ENCODE peak calls at places on chromosome X, in ten cellular contexts. H is fibroblast of lung; R is foreskin fibroblast; X is HFF-Myc; O is GM12864; I is A549; E is DND-41; P is CD8-positive, alpha-beta T cell; Z is psoas muscle; D is PC-9. V is an unnamed sample.

GRCh38 chrX:83419030-83419792 is 88.9 kb upstream of the POU3F4 start:
- DNase-seq in H (no peak), R (no peak), X (no peak), O (no peak), I (no peak), E (no peak), P (no peak), Z (peak), D (no peak), V (no peak)

GRCh38 chrX:107118322-107119147 is at the start of gene RBM41:
- DNase-seq in H (peak), R (peak), X (peak), O (peak), I (peak), E (peak), P (peak), Z (peak), D (peak), V (peak)

GRCh38 chrX:140354431-140355120 is 150.3 kb downstream of the SOX3 start:
- DNase-seq in H (no peak), R (no peak), X (no peak), O (no peak), I (no peak), E (no peak), P (no peak), Z (no peak), D (no peak), V (no peak)

GRCh38 chrX:154748712-154749339 is 2.1 kb downstream of the GAB3 start:
- DNase-seq in H (peak), R (no peak), X (no peak), O (no peak), I (peak), E (peak), P (no peak), Z (no peak), D (no peak), V (no peak)

GRCh38 chrX:104270212-104270611 is 15.5 kb upstream of the ESX1 start:
- DNase-seq in H (no peak), R (no peak), X (no peak), O (no peak), I (no peak), E (no peak), P (no peak), Z (no peak), D (no peak), V (no peak)

GRCh38 chrX:37378399-37378798 is 29.2 kb downstream of the PRRG1 start:
- DNase-seq in H (peak), R (peak), X (no peak), O (no peak), I (no peak), E (no peak), P (no peak), Z (no peak), D (no peak), V (peak)

GRCh38 chrX:16144420-16144819 is 21.1 kb downstream of the GRPR start:
- DNase-seq in H (no peak), R (no peak), X (no peak), O (no peak), I (no peak), E (no peak), P (no peak), Z (no peak), D (no peak), V (no peak)

GRCh38 chrX:13110427-13111324 is 66.3 kb upstream of the FAM9C start:
- DNase-seq in H (peak), R (peak), X (peak), O (no peak), I (peak), E (no peak), P (no peak), Z (no peak), D (peak), V (peak)

GRCh38 chrX:56833626-56834025 is 104.6 kb downstream of the NBDY start:
- DNase-seq in H (no peak), R (no peak), X (no peak), O (no peak), I (no peak), E (no peak), P (no peak), Z (no peak), D (no peak), V (no peak)

GRCh38 chrX:12709047-12709446 is 82.2 kb upstream of the PRPS2 start:
- DNase-seq in H (no peak), R (no peak), X (no peak), O (no peak), I (no peak), E (no peak), P (no peak), Z (no peak), D (no peak), V (no peak)

GRCh38 chrX:69152398-69152797 is 12.9 kb downstream of the PJA1 start:
- DNase-seq in H (no peak), R (no peak), X (no peak), O (no peak), I (no peak), E (no peak), P (no peak), Z (no peak), D (peak), V (no peak)

GRCh38 chrX:141405486-141405877 is 163.2 kb upstream of the SPANXC start:
- DNase-seq in H (no peak), R (no peak), X (peak), O (no peak), I (peak), E (no peak), P (no peak), Z (no peak), D (no peak), V (no peak)

GRCh38 chrX:45527834-45528233 is 327.2 kb upstream of the DIPK2B start:
- DNase-seq in H (peak), R (no peak), X (no peak), O (no peak), I (no peak), E (no peak), P (no peak), Z (no peak), D (no peak), V (no peak)

GRCh38 chrX:74351760-74352159 is 47.8 kb downstream of the ZCCHC13 start:
- DNase-seq in H (no peak), R (no peak), X (no peak), O (no peak), I (no peak), E (peak), P (no peak), Z (no peak), D (no peak), V (no peak)

GRCh38 chrX:104288961-104289360 is 34.2 kb upstream of the ESX1 start:
- DNase-seq in H (no peak), R (no peak), X (no peak), O (no peak), I (no peak), E (no peak), P (no peak), Z (no peak), D (no peak), V (no peak)

GRCh38 chrX:78708171-78708570 is 39.3 kb upstream of the LPAR4 start:
- DNase-seq in H (peak), R (peak), X (peak), O (no peak), I (peak), E (peak), P (no peak), Z (no peak), D (no peak), V (no peak)

DNA sequence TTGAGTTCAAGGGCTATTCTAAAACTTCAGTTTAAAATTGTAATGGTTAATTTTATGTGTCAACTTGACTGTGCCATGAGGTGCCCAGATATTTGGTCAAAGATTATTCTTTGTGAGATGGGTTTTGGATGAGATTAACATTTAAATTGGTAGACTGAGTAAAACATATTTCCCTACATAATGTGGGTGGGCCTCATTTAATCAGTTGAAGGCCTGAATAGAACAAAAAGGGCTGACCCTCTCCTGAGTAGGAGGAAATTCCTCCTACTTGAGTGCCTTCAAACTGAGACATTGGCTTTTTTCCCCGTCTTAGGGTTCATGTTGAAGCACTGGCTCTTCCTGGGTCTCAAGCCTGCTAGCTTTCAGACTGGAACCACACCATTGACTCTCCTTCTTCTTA is 89.6 kb upstream of the FAM9A start:
- DNase-seq in H (no peak), R (no peak), X (no peak), O (no peak), I (no peak), E (no peak), P (no peak), Z (no peak), D (no peak), V (no peak)
- TF ChIP-seq CTCF in H (no peak), R (no peak), X (no peak), O (no peak), I (no peak), E (no peak), P (no peak), Z (no peak), D (no peak), V (no peak)

DNA sequence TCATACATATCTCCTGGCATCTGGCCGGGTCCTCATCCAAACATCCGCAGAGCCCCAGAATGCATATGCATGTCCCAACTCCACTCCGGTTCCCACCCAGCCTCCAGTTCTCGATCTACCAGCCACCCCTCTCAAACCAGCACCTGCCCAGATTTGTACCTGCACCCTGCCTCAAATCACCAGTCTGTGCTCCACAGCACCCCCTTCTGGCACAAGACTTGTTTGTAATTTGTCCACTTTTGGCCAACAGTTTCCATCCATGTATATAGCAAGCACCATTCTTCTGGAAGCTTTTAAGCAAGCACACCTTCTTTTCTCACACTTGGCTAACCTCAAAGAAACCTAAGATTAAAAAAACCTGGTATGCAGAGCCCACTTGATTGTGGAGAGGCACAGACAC is 644.1 kb downstream of the MID1IP1 start:
- DNase-seq in H (no peak), R (no peak), X (no peak), O (no peak), I (no peak), E (peak), P (no peak), Z (no peak), D (no peak), V (no peak)
- TF ChIP-seq CTCF in H (no peak), R (no peak), X (peak), O (peak), I (no peak), E (peak), P (peak), Z (peak), D (no peak), V (peak)

GRCh38 chrX:65581661-65582339 is 47.2 kb upstream of the LAS1L start:
- DNase-seq in H (peak), R (peak), X (no peak), O (peak), I (peak), E (peak), P (peak), Z (no peak), D (no peak), V (no peak)
- TF ChIP-seq CTCF in H (peak), R (peak), X (peak), O (peak), I (peak), E (peak), P (peak), Z (peak), D (peak), V (peak)

GRCh38 chrX:149152941-149153340 is 352.2 kb downstream of the IDS start:
- DNase-seq in H (peak), R (no peak), X (no peak), O (no peak), I (no peak), E (no peak), P (no peak), Z (no peak), D (no peak), V (no peak)
- TF ChIP-seq CTCF in H (no peak), R (no peak), X (no peak), O (no peak), I (no peak), E (no peak), P (no peak), Z (no peak), D (no peak), V (no peak)

GRCh38 chrX:153576239-153576870 is 22.6 kb downstream of the CCNQ start:
- DNase-seq in H (no peak), R (no peak), X (no peak), O (no peak), I (no peak), E (no peak), P (no peak), Z (no peak), D (no peak), V (no peak)

GRCh38 chrX:153573999-153574398 is 24.9 kb downstream of the CCNQ start:
- DNase-seq in H (no peak), R (no peak), X (no peak), O (no peak), I (no peak), E (no peak), P (no peak), Z (no peak), D (no peak), V (no peak)

GRCh38 chrX:153580700-153581386 is 18.1 kb downstream of the CCNQ start:
- DNase-seq in H (no peak), R (no peak), X (no peak), O (no peak), I (no peak), E (no peak), P (no peak), Z (no peak), D (no peak), V (no peak)

GRCh38 chrX:153578200-153578835 is 20.6 kb downstream of the CCNQ start:
- DNase-seq in H (no peak), R (no peak), X (no peak), O (no peak), I (no peak), E (no peak), P (no peak), Z (no peak), D (no peak), V (no peak)

DNA sequence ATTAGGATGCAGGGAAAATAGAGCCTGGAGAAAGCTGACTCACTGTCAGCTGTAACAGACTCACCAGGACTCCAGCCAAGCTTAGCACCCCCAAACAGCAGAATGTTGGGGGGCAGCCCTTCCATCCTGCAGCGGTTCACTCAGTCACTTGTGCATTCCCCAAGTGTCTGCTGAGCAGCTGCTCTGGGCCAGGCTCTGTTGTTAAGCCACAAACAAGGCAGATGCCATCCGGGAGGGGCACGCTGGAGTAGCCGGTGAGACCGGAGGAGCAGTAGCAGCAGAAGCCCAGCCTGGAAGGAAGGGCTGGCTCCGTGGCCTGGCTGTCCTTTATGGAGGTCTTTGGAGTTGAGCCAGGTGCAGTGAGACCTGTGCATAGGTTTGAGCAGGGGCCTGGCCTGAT is 22.0 kb downstream of the CCNQ start:
- DNase-seq in H (no peak), R (no peak), X (no peak), O (no peak), I (no peak), E (no peak), P (no peak), Z (no peak), D (no peak), V (no peak)
- TF ChIP-seq CTCF in H (no peak), R (no peak), X (no peak), O (no peak), I (no peak), E (no peak), P (no peak), Z (no peak), D (no peak), V (no peak)